ENCODE peak calls at places on chromosomes 3 and 15, in nine cellular contexts. One of them, this sample, is unnamed.

GRCh38 chr3:137761563-137762503 is 2.3 kb upstream of the SOX14 start:
- DNase-seq in psoas muscle: no peak
- DNase-seq in lower lobe of right lung: no peak
- DNase-seq in Peyer's patch: no peak
- DNase-seq in PC-3: no peak
- DNase-seq in cardiac muscle cell: no peak
- DNase-seq in stomach: no peak
- DNase-seq in MM.1S: no peak
- DNase-seq in heart left ventricle: no peak
- DNase-seq in this sample: no peak

GRCh38 chr3:64815691-64816225 is 128.0 kb upstream of the ADAMTS9 start:
- DNase-seq in psoas muscle: no peak
- DNase-seq in lower lobe of right lung: no peak
- DNase-seq in Peyer's patch: no peak
- DNase-seq in PC-3: no peak
- DNase-seq in cardiac muscle cell: peak; percentile 36
- DNase-seq in stomach: no peak
- DNase-seq in MM.1S: peak; percentile 3
- DNase-seq in heart left ventricle: no peak
- DNase-seq in this sample: no peak

GRCh38 chr3:100900671-100901070 is 92.5 kb downstream of the ABI3BP start:
- DNase-seq in psoas muscle: no peak
- DNase-seq in lower lobe of right lung: no peak
- DNase-seq in Peyer's patch: no peak
- DNase-seq in PC-3: peak; percentile 90
- DNase-seq in cardiac muscle cell: no peak
- DNase-seq in stomach: no peak
- DNase-seq in MM.1S: no peak
- DNase-seq in heart left ventricle: no peak
- DNase-seq in this sample: no peak

GRCh38 chr15:94234300-94234699 is 2.9 kb downstream of the MCTP2 start:
- DNase-seq in psoas muscle: no peak
- DNase-seq in lower lobe of right lung: no peak
- DNase-seq in Peyer's patch: no peak
- DNase-seq in PC-3: no peak
- DNase-seq in cardiac muscle cell: peak; percentile 30
- DNase-seq in stomach: no peak
- DNase-seq in MM.1S: no peak
- DNase-seq in heart left ventricle: no peak
- DNase-seq in this sample: no peak

GRCh38 chr3:177335728-177336127 is 138.4 kb upstream of the TBL1XR1 start:
- DNase-seq in psoas muscle: no peak
- DNase-seq in lower lobe of right lung: no peak
- DNase-seq in Peyer's patch: no peak
- DNase-seq in PC-3: peak; percentile 65
- DNase-seq in cardiac muscle cell: peak; percentile 66
- DNase-seq in stomach: no peak
- DNase-seq in MM.1S: no peak
- DNase-seq in heart left ventricle: no peak
- DNase-seq in this sample: no peak

GRCh38 chr3:52568066-52568465 is 31.7 kb downstream of the UQCC5 start:
- DNase-seq in psoas muscle: no peak
- DNase-seq in lower lobe of right lung: no peak
- DNase-seq in Peyer's patch: no peak
- DNase-seq in PC-3: no peak
- DNase-seq in cardiac muscle cell: no peak
- DNase-seq in stomach: no peak
- DNase-seq in MM.1S: no peak
- DNase-seq in heart left ventricle: no peak
- DNase-seq in this sample: no peak

GRCh38 chr3:17974206-17974841 is 231.9 kb upstream of the TBC1D5 start:
- DNase-seq in psoas muscle: no peak
- DNase-seq in lower lobe of right lung: no peak
- DNase-seq in Peyer's patch: no peak
- DNase-seq in PC-3: peak; percentile 37
- DNase-seq in cardiac muscle cell: peak; percentile 21
- DNase-seq in stomach: no peak
- DNase-seq in MM.1S: no peak
- DNase-seq in heart left ventricle: no peak
- DNase-seq in this sample: no peak

GRCh38 chr3:8663177-8664061 is 18.8 kb upstream of the SSUH2 start:
- DNase-seq in psoas muscle: peak; percentile 57
- DNase-seq in lower lobe of right lung: no peak
- DNase-seq in Peyer's patch: no peak
- DNase-seq in PC-3: peak; percentile 92
- DNase-seq in cardiac muscle cell: peak; percentile 74
- DNase-seq in stomach: peak; percentile 85
- DNase-seq in MM.1S: peak; percentile 54
- DNase-seq in heart left ventricle: peak; percentile 50
- DNase-seq in this sample: peak; percentile 29

GRCh38 chr3:133282239-133282638 is 117.6 kb upstream of the BFSP2 start:
- DNase-seq in psoas muscle: no peak
- DNase-seq in lower lobe of right lung: no peak
- DNase-seq in Peyer's patch: no peak
- DNase-seq in PC-3: no peak
- DNase-seq in cardiac muscle cell: no peak
- DNase-seq in stomach: no peak
- DNase-seq in MM.1S: no peak
- DNase-seq in heart left ventricle: no peak
- DNase-seq in this sample: no peak

DNA sequence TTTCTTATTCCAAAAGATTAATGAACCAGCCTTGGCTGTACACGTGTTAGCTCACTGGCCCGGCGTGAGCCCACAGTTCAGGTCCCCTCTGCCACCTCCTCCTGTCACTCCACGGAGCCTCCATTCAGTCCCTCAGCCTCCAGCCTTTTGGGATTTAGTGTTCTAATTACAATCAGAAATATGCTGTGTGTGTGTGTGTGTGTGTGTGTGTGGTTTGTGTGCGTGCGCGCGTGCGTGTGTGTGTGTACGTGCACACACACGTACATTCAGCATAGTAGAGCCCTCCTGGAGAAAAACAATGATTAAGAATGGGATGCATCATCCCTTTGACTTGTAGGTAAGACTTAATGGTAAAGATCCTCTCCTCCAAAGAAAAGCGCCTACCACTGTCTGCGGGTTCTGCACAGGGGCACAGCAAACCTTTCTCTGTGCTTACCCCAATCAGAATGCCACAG is 791 bp downstream of the CA12 start:
- DNase-seq in psoas muscle: no peak
- DNase-seq in lower lobe of right lung: no peak
- DNase-seq in Peyer's patch: no peak
- DNase-seq in PC-3: no peak
- DNase-seq in cardiac muscle cell: no peak
- DNase-seq in stomach: no peak
- DNase-seq in MM.1S: no peak
- DNase-seq in heart left ventricle: no peak
- DNase-seq in this sample: no peak
- H3K27me3 ChIP-seq in psoas muscle: peaks cover 3% of the 10 kb centered on the region
- H3K27me3 ChIP-seq in lower lobe of right lung: peaks cover 44% of the 10 kb centered on the region
- H3K27me3 ChIP-seq in Peyer's patch: no peaks in the 10 kb centered on the region
- H3K27me3 ChIP-seq in PC-3: no peaks in the 10 kb centered on the region
- H3K27me3 ChIP-seq in cardiac muscle cell: peaks cover 44% of the 10 kb centered on the region
- H3K27me3 ChIP-seq in stomach: peaks cover 57% of the 10 kb centered on the region
- H3K27me3 ChIP-seq in MM.1S: peaks cover 10% of the 10 kb centered on the region
- H3K27me3 ChIP-seq in heart left ventricle: peaks cover 27% of the 10 kb centered on the region
- H3K27me3 ChIP-seq in this sample: peaks cover 64% of the 10 kb centered on the region

GRCh38 chr3:170623524-170623923 is 37.6 kb upstream of the SLC7A14 start:
- DNase-seq in psoas muscle: no peak
- DNase-seq in lower lobe of right lung: no peak
- DNase-seq in Peyer's patch: no peak
- DNase-seq in PC-3: no peak
- DNase-seq in cardiac muscle cell: no peak
- DNase-seq in stomach: no peak
- DNase-seq in MM.1S: no peak
- DNase-seq in heart left ventricle: no peak
- DNase-seq in this sample: no peak
- TF ChIP-seq CTCF in psoas muscle: no peak
- TF ChIP-seq CTCF in lower lobe of right lung: no peak
- TF ChIP-seq CTCF in Peyer's patch: no peak
- TF ChIP-seq CTCF in PC-3: no peak
- TF ChIP-seq CTCF in cardiac muscle cell: no peak
- TF ChIP-seq CTCF in stomach: no peak
- TF ChIP-seq CTCF in MM.1S: no peak
- TF ChIP-seq CTCF in heart left ventricle: no peak
- TF ChIP-seq CTCF in this sample: no peak

GRCh38 chr3:15292765-15293522 is 39.4 kb downstream of the SH3BP5 start:
- DNase-seq in psoas muscle: peak; percentile 72
- DNase-seq in lower lobe of right lung: peak; percentile 55
- DNase-seq in Peyer's patch: no peak
- DNase-seq in PC-3: no peak
- DNase-seq in cardiac muscle cell: peak; percentile 63
- DNase-seq in stomach: no peak
- DNase-seq in MM.1S: no peak
- DNase-seq in heart left ventricle: peak; percentile 39
- DNase-seq in this sample: no peak
- H3K4me1 ChIP-seq in psoas muscle: peaks cover 22% of the 10 kb centered on the region
- H3K4me1 ChIP-seq in lower lobe of right lung: peaks cover 89% of the 10 kb centered on the region
- H3K4me1 ChIP-seq in Peyer's patch: peaks cover 34% of the 10 kb centered on the region
- H3K4me1 ChIP-seq in PC-3: no peaks in the 10 kb centered on the region
- H3K4me1 ChIP-seq in cardiac muscle cell: peaks cover 8% of the 10 kb centered on the region
- H3K4me1 ChIP-seq in stomach: peaks cover 17% of the 10 kb centered on the region
- H3K4me1 ChIP-seq in MM.1S: peaks cover 21% of the 10 kb centered on the region
- H3K4me1 ChIP-seq in heart left ventricle: peaks cover 41% of the 10 kb centered on the region
- H3K4me1 ChIP-seq in this sample: peaks cover 52% of the 10 kb centered on the region

GRCh38 chr3:39408493-39409372 is 2.2 kb downstream of the RPSA start:
- DNase-seq in psoas muscle: no peak
- DNase-seq in lower lobe of right lung: no peak
- DNase-seq in Peyer's patch: no peak
- DNase-seq in PC-3: no peak
- DNase-seq in cardiac muscle cell: no peak
- DNase-seq in stomach: no peak
- DNase-seq in MM.1S: no peak
- DNase-seq in heart left ventricle: no peak
- DNase-seq in this sample: no peak
- H3K27me3 ChIP-seq in psoas muscle: no peaks in the 10 kb centered on the region
- H3K27me3 ChIP-seq in lower lobe of right lung: no peaks in the 10 kb centered on the region
- H3K27me3 ChIP-seq in Peyer's patch: no peaks in the 10 kb centered on the region
- H3K27me3 ChIP-seq in PC-3: no peaks in the 10 kb centered on the region
- H3K27me3 ChIP-seq in cardiac muscle cell: no peaks in the 10 kb centered on the region
- H3K27me3 ChIP-seq in stomach: no peaks in the 10 kb centered on the region
- H3K27me3 ChIP-seq in MM.1S: no peaks in the 10 kb centered on the region
- H3K27me3 ChIP-seq in heart left ventricle: no peaks in the 10 kb centered on the region
- H3K27me3 ChIP-seq in this sample: no peaks in the 10 kb centered on the region

DNA sequence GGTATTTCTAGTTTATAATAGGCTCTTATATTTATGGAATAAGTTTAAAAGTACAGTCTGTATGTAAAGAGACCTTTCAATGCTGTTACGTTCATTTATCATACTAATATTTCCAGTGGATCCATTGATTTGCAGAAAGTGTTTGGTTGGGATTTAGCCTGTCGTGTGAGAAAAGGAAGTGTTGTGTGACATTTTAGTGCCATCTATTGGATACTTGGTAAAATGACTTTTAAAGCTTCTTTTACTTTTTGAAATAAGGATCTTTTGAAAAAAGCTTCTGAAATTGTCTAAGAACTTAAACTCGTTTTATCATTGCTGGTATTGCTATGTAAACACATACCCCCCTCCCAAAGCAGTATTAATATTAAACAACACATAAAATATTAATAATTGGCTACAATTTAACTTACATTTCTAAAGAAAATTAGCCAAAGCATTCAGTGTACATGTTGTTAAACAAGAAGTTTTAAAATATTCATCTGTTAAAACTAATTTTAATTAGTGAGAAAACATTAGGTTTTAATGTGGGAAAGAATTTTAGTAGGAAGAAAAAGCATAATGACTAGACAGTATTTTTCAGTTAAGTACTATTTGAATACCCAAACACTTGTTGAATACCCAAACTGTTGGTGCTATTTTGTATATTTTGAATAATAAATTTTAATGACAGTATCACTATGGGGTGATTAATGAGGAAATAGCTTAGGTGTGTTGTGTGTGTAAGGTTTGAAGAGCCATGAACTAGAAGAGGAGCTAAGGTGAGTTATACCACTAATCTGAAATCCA is 4.9 kb upstream of the EBLN2 start:
- DNase-seq in psoas muscle: no peak
- DNase-seq in lower lobe of right lung: no peak
- DNase-seq in Peyer's patch: no peak
- DNase-seq in PC-3: peak; percentile 56
- DNase-seq in cardiac muscle cell: peak; percentile 64
- DNase-seq in stomach: no peak
- DNase-seq in MM.1S: peak; percentile 22
- DNase-seq in heart left ventricle: no peak
- DNase-seq in this sample: no peak
- TF ChIP-seq CTCF in psoas muscle: peak; percentile 52
- TF ChIP-seq CTCF in lower lobe of right lung: peak; percentile 51
- TF ChIP-seq CTCF in Peyer's patch: peak; percentile 79
- TF ChIP-seq CTCF in PC-3: peak; percentile 78
- TF ChIP-seq CTCF in cardiac muscle cell: peak; percentile 38
- TF ChIP-seq CTCF in stomach: no peak
- TF ChIP-seq CTCF in MM.1S: peak; percentile 52
- TF ChIP-seq CTCF in heart left ventricle: peak; percentile 56
- TF ChIP-seq CTCF in this sample: peak; percentile 66

GRCh38 chr3:187019542-187020072 is 89.3 kb downstream of the ST6GAL1 start:
- DNase-seq in psoas muscle: no peak
- DNase-seq in lower lobe of right lung: no peak
- DNase-seq in Peyer's patch: no peak
- DNase-seq in PC-3: no peak
- DNase-seq in cardiac muscle cell: no peak
- DNase-seq in stomach: no peak
- DNase-seq in MM.1S: no peak
- DNase-seq in heart left ventricle: no peak
- DNase-seq in this sample: no peak
- H3K4me1 ChIP-seq in psoas muscle: no peaks in the 10 kb centered on the region
- H3K4me1 ChIP-seq in lower lobe of right lung: peaks cover 28% of the 10 kb centered on the region
- H3K4me1 ChIP-seq in Peyer's patch: peaks cover 10% of the 10 kb centered on the region
- H3K4me1 ChIP-seq in PC-3: peaks cover 5% of the 10 kb centered on the region
- H3K4me1 ChIP-seq in cardiac muscle cell: peaks cover 2% of the 10 kb centered on the region
- H3K4me1 ChIP-seq in stomach: no peaks in the 10 kb centered on the region
- H3K4me1 ChIP-seq in MM.1S: no peaks in the 10 kb centered on the region
- H3K4me1 ChIP-seq in heart left ventricle: peaks cover 31% of the 10 kb centered on the region
- H3K4me1 ChIP-seq in this sample: peaks cover 51% of the 10 kb centered on the region

This sample was measured in left ventricle myocardium inferior.